ENCODE peak calls at places on chromosomes 2 and 18, in eight cellular contexts. Y, N, M, C, B, P, G and T are unnamed samples. For H3K4me1, the result is how much of the 10 kb centered on the place peaks cover.

GRCh38 chr18:6220129-6220528 is 194.6 kb downstream of the L3MBTL4 start:
- DNase-seq in Y (no peak), N (no peak), M (no peak), C (no peak), B (no peak), P (no peak), G (no peak), T (no peak)

GRCh38 chr2:228318218-228318617 is 136.7 kb upstream of the SPHKAP start:
- DNase-seq in Y (no peak), N (peak), M (peak), C (no peak), B (no peak), P (no peak), G (no peak), T (no peak)

GRCh38 chr2:189131986-189132385 is 47.6 kb downstream of the COL5A2 start:
- DNase-seq in Y (no peak), N (no peak), M (no peak), C (no peak), B (no peak), P (no peak), G (no peak), T (no peak)

GRCh38 chr2:158034198-158034831 is 67.4 kb upstream of the UPP2 start:
- DNase-seq in Y (no peak), N (peak), M (peak), C (peak), B (no peak), P (no peak), G (no peak), T (no peak)

GRCh38 chr2:36951574-36951973 is 14.8 kb downstream of the STRN start:
- DNase-seq in Y (no peak), N (peak), M (no peak), C (no peak), B (no peak), P (no peak), G (no peak), T (no peak)

GRCh38 chr2:85999131-85999831 is 106.4 kb downstream of the POLR1A start:
- DNase-seq in Y (no peak), N (no peak), M (no peak), C (peak), B (no peak), P (no peak), G (no peak), T (no peak)

GRCh38 chr2:65204461-65205230 is 23.0 kb upstream of the ACTR2 start:
- DNase-seq in Y (peak), N (no peak), M (no peak), C (peak), B (no peak), P (no peak), G (no peak), T (no peak)

GRCh38 chr2:158102446-158102845 is 770 bp downstream of the UPP2 start:
- DNase-seq in Y (no peak), N (peak), M (no peak), C (no peak), B (no peak), P (no peak), G (no peak), T (no peak)

GRCh38 chr2:17388790-17389189 is 129.4 kb downstream of the RAD51AP2 start:
- DNase-seq in Y (no peak), N (peak), M (no peak), C (no peak), B (no peak), P (no peak), G (no peak), T (no peak)

GRCh38 chr2:216004408-216005283 is 8.7 kb downstream of the MREG start:
- DNase-seq in Y (no peak), N (no peak), M (no peak), C (no peak), B (no peak), P (no peak), G (no peak), T (no peak)

DNA sequence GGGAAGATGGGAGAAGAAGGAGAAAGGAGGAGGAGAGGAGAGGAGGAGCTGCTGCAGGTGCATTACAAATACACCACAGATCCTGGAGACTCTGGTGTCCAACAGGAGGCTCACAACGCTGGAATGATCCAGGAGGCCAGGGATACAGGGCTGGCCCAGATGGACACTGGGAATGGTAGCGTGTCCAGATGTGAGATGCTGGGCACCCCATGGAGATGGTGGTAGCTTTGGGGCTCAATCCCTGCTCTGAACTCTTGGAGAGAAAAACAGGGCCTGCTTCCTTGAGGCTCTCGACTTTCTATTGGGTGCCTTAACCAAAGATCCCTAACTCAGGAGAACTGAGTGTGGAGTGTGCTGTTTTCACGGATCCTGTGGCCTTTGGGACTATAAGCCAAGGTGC is 118.6 kb upstream of the PXDN start:
- DNase-seq in Y (no peak), N (no peak), M (no peak), C (no peak), B (no peak), P (no peak), G (no peak), T (no peak)
- H3K4me1 ChIP-seq in Y (under half), N (under half), M (under half), C (under half), B (under half), P (under half), G (under half), T (under half)

GRCh38 chr2:100921685-100922161 is 80.4 kb upstream of the RPL31 start:
- DNase-seq in Y (no peak), N (no peak), M (no peak), C (no peak), B (no peak), P (no peak), G (no peak), T (no peak)

GRCh38 chr2:100919316-100919715 is 82.8 kb upstream of the RPL31 start:
- DNase-seq in Y (no peak), N (no peak), M (no peak), C (peak), B (no peak), P (no peak), G (no peak), T (no peak)

GRCh38 chr2:100924520-100925451 is 77.3 kb upstream of the RPL31 start:
- DNase-seq in Y (no peak), N (no peak), M (no peak), C (no peak), B (peak), P (no peak), G (no peak), T (no peak)

GRCh38 chr2:100924122-100924519 is 78.0 kb upstream of the RPL31 start:
- DNase-seq in Y (no peak), N (no peak), M (no peak), C (no peak), B (peak), P (no peak), G (no peak), T (no peak)

DNA sequence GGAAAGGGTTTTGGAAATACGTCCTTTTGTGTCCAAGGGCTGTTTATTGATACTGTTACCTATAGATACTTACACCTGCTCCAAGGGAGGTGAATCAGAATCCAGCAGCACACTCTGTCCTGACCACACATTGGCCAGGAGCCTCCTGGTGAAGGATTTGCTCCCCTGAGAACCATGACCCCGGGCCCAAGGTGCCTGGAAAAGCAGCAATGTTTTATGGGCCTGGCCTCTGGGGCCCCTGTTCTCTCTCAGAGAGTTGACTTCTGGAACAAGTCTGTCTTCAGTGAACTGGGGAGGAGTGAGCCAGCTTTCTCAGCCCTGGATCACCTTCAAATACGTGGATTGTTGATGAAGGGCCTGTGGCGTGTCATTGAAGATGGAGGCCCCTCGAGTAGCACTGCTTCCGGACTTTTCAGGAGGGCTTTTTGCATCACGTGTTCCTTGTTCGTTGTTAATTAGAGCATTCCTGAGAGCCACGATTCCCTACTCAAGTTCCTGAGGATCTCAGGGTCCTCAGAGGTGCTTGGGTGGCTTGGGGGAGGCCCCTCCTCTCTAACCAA is 78.5 kb upstream of the RPL31 start:
- DNase-seq in Y (no peak), N (no peak), M (no peak), C (no peak), B (peak), P (no peak), G (no peak), T (no peak)
- H3K27ac ChIP-seq in Y (no peak), N (no peak), M (no peak), C (no peak), B (peak), P (no peak), G (peak), T (no peak)

DNA sequence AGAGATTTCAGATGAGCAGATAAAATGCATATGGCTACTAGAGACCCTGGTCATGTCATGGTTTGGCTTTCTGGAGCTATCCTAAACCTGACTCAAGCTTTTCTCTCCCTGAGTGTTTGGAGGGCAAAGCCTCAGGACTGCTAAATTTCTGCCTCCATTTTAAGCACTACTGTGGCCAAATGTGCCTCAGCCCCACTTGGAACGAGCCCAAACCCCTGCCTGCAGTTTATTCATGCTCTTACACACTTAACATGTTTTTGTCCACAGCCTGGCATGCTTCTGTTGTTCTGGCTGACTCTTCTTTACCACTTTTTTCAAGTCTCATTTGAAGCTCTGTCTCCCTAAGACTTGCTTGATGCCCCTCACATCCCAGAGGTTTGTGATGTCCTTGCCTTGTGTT is 24.7 kb downstream of the MGAT5 start:
- DNase-seq in Y (no peak), N (no peak), M (no peak), C (no peak), B (no peak), P (no peak), G (no peak), T (no peak)
- H3K4me1 ChIP-seq in Y (under half), N (under half), M (under half), C (half or more), B (half or more), P (under half), G (half or more), T (under half)

GRCh38 chr18:61605376-61606067 is 272.3 kb downstream of the CDH20 start:
- DNase-seq in Y (no peak), N (no peak), M (no peak), C (no peak), B (no peak), P (no peak), G (no peak), T (no peak)
- H3K27ac ChIP-seq in Y (no peak), N (peak), M (no peak), C (no peak), B (peak), P (peak), G (peak), T (peak)

GRCh38 chr2:130375291-130376266 is 19.7 kb downstream of the PTPN18 start:
- DNase-seq in Y (no peak), N (no peak), M (no peak), C (no peak), B (no peak), P (no peak), G (no peak), T (no peak)
- H3K4me1 ChIP-seq in Y (under half), N (under half), M (under half), C (half or more), B (under half), P (half or more), G (under half), T (under half)

DNA sequence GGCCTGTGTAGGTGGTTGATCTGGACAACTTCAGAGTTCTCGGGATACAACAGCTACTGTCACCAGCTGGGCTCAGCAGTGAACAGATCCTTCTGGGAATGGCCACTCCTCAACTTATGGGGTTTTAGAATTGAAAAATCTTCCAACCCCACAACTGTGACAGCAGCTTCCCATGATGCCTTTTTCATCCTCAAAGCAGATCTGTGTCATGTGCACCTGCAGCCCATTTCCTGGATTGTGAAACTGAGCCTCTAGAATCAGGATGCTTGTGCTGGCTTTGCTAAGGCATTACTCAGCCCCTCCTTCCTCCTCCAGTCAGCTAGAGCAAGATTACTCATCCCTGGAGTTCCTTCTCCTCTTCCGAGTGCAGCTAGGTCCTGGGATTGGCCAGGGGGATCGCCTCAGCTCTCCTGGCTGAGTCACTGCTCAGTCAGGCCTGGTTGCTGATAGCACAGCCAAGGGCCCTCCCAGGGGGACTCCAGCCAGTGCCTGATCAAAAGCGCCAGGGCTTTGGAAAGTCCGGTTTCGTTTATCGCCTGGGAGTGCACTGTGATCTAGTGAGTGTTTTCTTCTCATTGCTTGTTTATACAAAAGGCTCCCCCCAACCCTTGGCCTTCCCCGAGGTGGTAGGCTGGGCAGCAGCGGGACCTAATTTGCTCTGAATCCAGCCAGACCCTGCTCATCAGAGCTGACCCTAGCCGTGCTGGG is 2.4 kb upstream of the LPIN1 start:
- DNase-seq in Y (peak), N (peak), M (peak), C (peak), B (peak), P (peak), G (peak), T (peak)
- H3K27ac ChIP-seq in Y (peak), N (peak), M (peak), C (peak), B (peak), P (peak), G (peak), T (peak)

GRCh38 chr18:46338213-46338612 is 234.0 kb downstream of the HAUS1 start:
- DNase-seq in Y (no peak), N (no peak), M (no peak), C (no peak), B (no peak), P (no peak), G (no peak), T (peak)
- H3K4me1 ChIP-seq in Y (under half), N (under half), M (under half), C (under half), B (under half), P (under half), G (half or more), T (under half)

GRCh38 chr2:102129082-102129481 is 13.5 kb upstream of the IL1R1 start:
- DNase-seq in Y (no peak), N (no peak), M (no peak), C (no peak), B (no peak), P (no peak), G (no peak), T (no peak)
- H3K27ac ChIP-seq in Y (no peak), N (no peak), M (no peak), C (no peak), B (no peak), P (peak), G (no peak), T (no peak)

GRCh38 chr2:105797298-105797819 is 52.6 kb downstream of the NCK2 start:
- DNase-seq in Y (no peak), N (peak), M (no peak), C (peak), B (no peak), P (no peak), G (no peak), T (no peak)
- H3K4me1 ChIP-seq in Y (half or more), N (under half), M (under half), C (half or more), B (half or more), P (half or more), G (half or more), T (half or more)